ENCODE peak calls at places on chromosomes 13 and 19, in six cellular contexts. U is thoracic aorta; N is CD4-positive, alpha-beta T cell; K is natural killer cell; C is A673; S is fibroblast of pulmonary artery. Z is an unnamed sample.

GRCh38 chr13:27276188-27276587 is 5.6 kb downstream of the RASL11A start:
- DNase-seq in U (no peak), N (no peak), K (no peak), C (no peak), S (peak), Z (no peak)

GRCh38 chr13:67554296-67554695 is 324.2 kb upstream of the PCDH9 start:
- DNase-seq in U (no peak), N (no peak), K (no peak), C (no peak), S (no peak), Z (no peak)

GRCh38 chr19:48962029-48962848 is 2.9 kb upstream of the FTL start:
- DNase-seq in U (no peak), N (no peak), K (peak), C (no peak), S (peak), Z (peak)

GRCh38 chr19:6216996-6217751 is 62.6 kb downstream of the MLLT1 start:
- DNase-seq in U (no peak), N (no peak), K (no peak), C (peak), S (peak), Z (no peak)

GRCh38 chr19:17841810-17842662 is 5.7 kb downstream of the JAK3 start:
- DNase-seq in U (no peak), N (peak), K (no peak), C (peak), S (peak), Z (peak)

GRCh38 chr13:28077231-28077630 is 23.1 kb downstream of the FLT3 start:
- DNase-seq in U (no peak), N (no peak), K (no peak), C (no peak), S (no peak), Z (no peak)

GRCh38 chr13:80894930-80895329 is 554.0 kb upstream of the SPRY2 start:
- DNase-seq in U (no peak), N (no peak), K (no peak), C (no peak), S (no peak), Z (no peak)

GRCh38 chr13:74229242-74229641 is 95.0 kb upstream of the KLF12 start:
- DNase-seq in U (no peak), N (no peak), K (no peak), C (no peak), S (no peak), Z (no peak)

GRCh38 chr19:21143846-21144245 is 2.0 kb downstream of the ZNF431 start:
- DNase-seq in U (no peak), N (no peak), K (no peak), C (no peak), S (no peak), Z (no peak)

GRCh38 chr13:31038834-31039552 is 106.5 kb downstream of the TEX26 start:
- DNase-seq in U (no peak), N (no peak), K (no peak), C (no peak), S (no peak), Z (peak)

GRCh38 chr13:51832471-51833152 is 12.4 kb downstream of the TMEM272 start:
- DNase-seq in U (no peak), N (peak), K (no peak), C (peak), S (peak), Z (peak)

GRCh38 chr19:1503089-1503924 is 9.5 kb downstream of the ADAMTSL5 start:
- DNase-seq in U (no peak), N (peak), K (peak), C (peak), S (peak), Z (peak)

GRCh38 chr13:82758056-82758455 is 1124.2 kb downstream of the SLITRK1 start:
- DNase-seq in U (no peak), N (no peak), K (no peak), C (peak), S (peak), Z (peak)

GRCh38 chr19:16608290-16608704 is 19.7 kb downstream of the MED26 start:
- DNase-seq in U (peak), N (no peak), K (no peak), C (no peak), S (peak), Z (no peak)

GRCh38 chr19:45676851-45677263 is 8.8 kb downstream of the GIPR start:
- DNase-seq in U (no peak), N (peak), K (peak), C (no peak), S (no peak), Z (peak)

GRCh38 chr19:30682576-30683536 is 310.7 kb downstream of the ZNF536 start:
- DNase-seq in U (peak), N (peak), K (peak), C (peak), S (peak), Z (peak)

GRCh38 chr13:108463365-108463764 is 166.0 kb upstream of the MYO16 start:
- DNase-seq in U (no peak), N (no peak), K (no peak), C (peak), S (peak), Z (no peak)

GRCh38 chr19:7068599-7068998 is 904 bp upstream of the ZNF557 start:
- DNase-seq in U (no peak), N (no peak), K (no peak), C (no peak), S (no peak), Z (no peak)

GRCh38 chr13:37716395-37716794 is 117.8 kb upstream of the POSTN start:
- DNase-seq in U (no peak), N (no peak), K (no peak), C (no peak), S (peak), Z (no peak)

GRCh38 chr19:42469311-42470239 is 26.8 kb upstream of the CXCL17 start:
- DNase-seq in U (no peak), N (no peak), K (no peak), C (peak), S (peak), Z (no peak)

GRCh38 chr13:45728759-45729158 is 26.6 kb downstream of the CBY2 start:
- DNase-seq in U (no peak), N (no peak), K (no peak), C (no peak), S (peak), Z (peak)

GRCh38 chr19:31387662-31388175 is 38.5 kb upstream of the TSHZ3 start:
- DNase-seq in U (no peak), N (no peak), K (no peak), C (no peak), S (no peak), Z (no peak)

GRCh38 chr19:17779281-17779930 is 15.5 kb upstream of the B3GNT3 start:
- DNase-seq in U (no peak), N (no peak), K (no peak), C (peak), S (peak), Z (no peak)

GRCh38 chr19:48466571-48467325 is 2.4 kb upstream of the CYTH2 start:
- DNase-seq in U (no peak), N (no peak), K (no peak), C (no peak), S (peak), Z (no peak)

GRCh38 chr13:30779608-30780007 is 44.3 kb downstream of the ALOX5AP start:
- DNase-seq in U (no peak), N (no peak), K (no peak), C (no peak), S (no peak), Z (no peak)

GRCh38 chr19:5985098-5985783 is 7.3 kb upstream of the RANBP3 start:
- DNase-seq in U (no peak), N (no peak), K (no peak), C (no peak), S (peak), Z (no peak)

GRCh38 chr19:51799311-51799997 is 4.5 kb downstream of the FPR3 start:
- DNase-seq in U (peak), N (no peak), K (no peak), C (peak), S (peak), Z (no peak)

GRCh38 chr19:22530042-22530441 is 104.1 kb upstream of the ZNF492 start:
- DNase-seq in U (no peak), N (no peak), K (no peak), C (no peak), S (no peak), Z (no peak)

GRCh38 chr13:23586336-23586735 is 16.1 kb downstream of the TNFRSF19 start:
- DNase-seq in U (no peak), N (no peak), K (no peak), C (no peak), S (no peak), Z (no peak)

GRCh38 chr13:73708393-73708985 is 425.7 kb downstream of the KLF12 start:
- DNase-seq in U (no peak), N (peak), K (no peak), C (peak), S (peak), Z (peak)

GRCh38 chr19:2774953-2775555 is 8.0 kb downstream of the SGTA start:
- DNase-seq in U (no peak), N (peak), K (no peak), C (no peak), S (no peak), Z (no peak)

GRCh38 chr19:4102339-4103072 is 21.4 kb downstream of the MAP2K2 start:
- DNase-seq in U (no peak), N (no peak), K (no peak), C (no peak), S (no peak), Z (no peak)

GRCh38 chr19:30171795-30172642 is 200.2 kb upstream of the ZNF536 start:
- DNase-seq in U (no peak), N (no peak), K (no peak), C (no peak), S (no peak), Z (no peak)

GRCh38 chr13:112777637-112778406 is 88.0 kb downstream of the ATP11A start:
- DNase-seq in U (no peak), N (no peak), K (no peak), C (no peak), S (no peak), Z (no peak)

GRCh38 chr13:27959976-27960361 is 9.1 kb downstream of the CDX2 start:
- DNase-seq in U (no peak), N (no peak), K (no peak), C (no peak), S (no peak), Z (no peak)

GRCh38 chr19:18596752-18597157 is 8.2 kb downstream of the REX1BD start:
- DNase-seq in U (no peak), N (no peak), K (no peak), C (no peak), S (peak), Z (peak)

GRCh38 chr19:7856679-7857663 is 17.2 kb downstream of the PRR36 start:
- DNase-seq in U (no peak), N (no peak), K (no peak), C (no peak), S (no peak), Z (no peak)

GRCh38 chr13:30818323-30818960 is 83.1 kb downstream of the ALOX5AP start:
- DNase-seq in U (peak), N (no peak), K (no peak), C (no peak), S (peak), Z (no peak)

GRCh38 chr13:48749699-48750473 is 96.2 kb downstream of the CYSLTR2 start:
- DNase-seq in U (peak), N (no peak), K (no peak), C (peak), S (peak), Z (peak)
- TF ChIP-seq CTCF in U (peak), N (no peak), K (no peak), C (peak), S (peak), Z (peak)

GRCh38 chr13:111657013-111657412 is 336.6 kb downstream of the TEX29 start:
- DNase-seq in U (no peak), N (no peak), K (no peak), C (no peak), S (no peak), Z (no peak)
- TF ChIP-seq CTCF in U (no peak), N (no peak), K (no peak), C (no peak), S (no peak), Z (no peak)

GRCh38 chr19:43595999-43596841 is at the start of the genes IRGQ and ZNF576:
- DNase-seq in U (peak), N (peak), K (peak), C (peak), S (peak), Z (peak)
- TF ChIP-seq CTCF in U (no peak), N (no peak), K (no peak), C (no peak), S (no peak), Z (no peak)

DNA sequence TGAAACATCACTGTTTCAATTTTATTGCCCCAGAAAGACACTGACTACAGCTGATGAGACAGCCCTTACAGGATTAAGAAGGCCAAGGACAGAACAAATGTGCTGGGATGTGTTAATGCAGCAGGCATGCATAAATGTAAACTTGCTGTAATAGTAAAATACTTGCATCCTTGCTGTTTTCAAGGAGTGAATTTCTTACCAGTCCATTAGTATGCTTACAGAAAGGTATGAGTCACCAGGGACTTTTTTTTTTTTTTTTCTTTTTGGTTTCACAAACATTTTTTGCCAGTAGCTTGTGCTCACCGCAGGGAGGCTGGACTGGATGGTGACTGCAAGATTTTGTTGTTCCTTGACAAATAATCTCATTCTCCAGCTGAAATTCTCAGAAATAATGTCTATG is 55.1 kb downstream of the GPR180 start:
- DNase-seq in U (no peak), N (no peak), K (no peak), C (peak), S (peak), Z (peak)
- TF ChIP-seq CTCF in U (no peak), N (no peak), K (no peak), C (no peak), S (peak), Z (no peak)

GRCh38 chr13:41029629-41030028 is 10.5 kb upstream of the ELF1 start:
- DNase-seq in U (no peak), N (no peak), K (no peak), C (no peak), S (no peak), Z (no peak)
- TF ChIP-seq CTCF in U (no peak), N (peak), K (no peak), C (peak), S (no peak), Z (peak)

GRCh38 chr19:35136231-35136630 is 1.4 kb upstream of the LGI4 start:
- DNase-seq in U (no peak), N (no peak), K (no peak), C (no peak), S (no peak), Z (no peak)
- TF ChIP-seq CTCF in U (no peak), N (no peak), K (no peak), C (no peak), S (no peak), Z (no peak)

DNA sequence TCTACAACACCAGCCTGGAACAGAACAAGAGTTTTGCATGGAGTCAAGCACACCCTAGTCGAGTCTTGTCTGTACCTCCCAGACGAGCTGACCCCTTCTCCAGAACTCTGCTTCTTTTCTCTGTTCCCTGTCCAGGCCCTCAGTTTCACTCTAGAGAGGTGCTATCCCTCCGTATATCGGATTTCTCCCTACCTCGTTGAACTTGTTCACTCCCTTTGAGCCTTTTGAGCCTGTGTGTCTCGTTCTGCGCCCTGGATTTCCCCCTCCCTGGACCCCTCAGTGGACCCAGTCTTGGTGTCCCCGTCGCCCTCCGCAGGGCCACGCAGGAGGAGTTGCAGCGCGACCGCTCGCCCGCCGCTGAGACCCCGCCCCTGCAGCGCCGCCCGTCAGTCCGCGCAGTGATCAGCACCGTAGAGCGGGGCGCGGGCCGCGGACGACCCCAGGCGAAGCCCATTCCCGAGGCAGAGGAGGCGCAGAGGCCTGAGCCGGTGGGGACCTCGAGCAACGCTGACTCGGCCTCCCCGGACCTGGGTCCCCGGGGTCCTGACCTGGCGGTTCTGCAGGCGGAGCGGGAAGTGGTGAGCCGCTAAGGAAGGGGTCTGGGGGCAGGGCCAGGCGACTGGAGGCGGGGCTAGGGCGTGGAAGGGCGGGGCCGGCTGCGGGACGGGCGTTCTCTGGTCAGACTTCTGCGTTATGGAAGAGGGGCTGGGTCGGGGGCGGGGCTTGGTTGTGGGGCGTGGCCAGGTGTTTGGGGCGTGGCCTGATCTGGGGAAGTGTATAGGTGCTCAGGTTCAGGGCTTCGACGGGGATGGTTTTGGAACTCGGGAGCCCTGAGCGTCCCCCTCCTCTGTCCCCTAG is 5.5 kb downstream of the EPS8L1 start:
- DNase-seq in U (no peak), N (peak), K (peak), C (peak), S (peak), Z (peak)
- TF ChIP-seq CTCF in U (no peak), N (no peak), K (no peak), C (peak), S (no peak), Z (no peak)

Z was measured in GM13976.